ENCODE peak calls at places on chromosomes 4 and X, in nine cellular contexts. H is adrenal gland, E is BJ, C is PC-9, N is fibroblast of lung, R is uterus, L is astrocyte, Z is lung, G is GM06990. V is an unnamed sample. For H3K27me3, the result is how much of the 10 kb centered on the place peaks cover.

GRCh38 chrX:72030431-72030830 is 101.3 kb downstream of the RTL5 start:
- DNase-seq in C (no peak), Z (no peak), N (no peak), H (no peak), G (no peak), L (no peak), R (no peak), E (no peak), V (no peak)

GRCh38 chr4:71262161-71262560 is 76.7 kb upstream of the SLC4A4 start:
- DNase-seq in L (peak), N (peak), E (peak), G (no peak), R (no peak), Z (no peak), H (no peak), C (no peak), V (no peak)

GRCh38 chr4:185144601-185145240 is 1.7 kb downstream of the SLC25A4 start:
- DNase-seq in H (no peak), G (peak), N (no peak), Z (no peak), E (no peak), C (no peak), R (no peak), L (no peak), V (no peak)

GRCh38 chr4:165383757-165384156 is 4.9 kb downstream of the CPE start:
- DNase-seq in Z (no peak), N (peak), L (peak), G (no peak), H (no peak), C (no peak), R (no peak), E (no peak), V (no peak)

GRCh38 chr4:26780524-26780923 is 80.1 kb upstream of the STIM2 start:
- DNase-seq in H (no peak), L (no peak), N (peak), Z (no peak), E (no peak), G (peak), C (no peak), R (no peak), V (no peak)

GRCh38 chr4:85677286-85677685 is 202.3 kb downstream of the ARHGAP24 start:
- DNase-seq in G (no peak), H (no peak), R (no peak), Z (no peak), N (peak), C (no peak), L (peak), E (no peak), V (no peak)

GRCh38 chrX:12972239-12972638 is 2.7 kb upstream of the TMSB4X start:
- DNase-seq in H (no peak), E (no peak), Z (no peak), L (no peak), N (no peak), C (no peak), R (no peak), G (no peak), V (no peak)

GRCh38 chrX:109578916-109579315 is 42.3 kb downstream of the NXT2 start:
- DNase-seq in E (no peak), G (no peak), C (no peak), N (no peak), Z (no peak), H (no peak), L (no peak), R (no peak), V (no peak)

GRCh38 chr4:149164282-149164681 is 651.4 kb downstream of the IQCM start:
- DNase-seq in L (peak), H (no peak), E (peak), C (no peak), G (no peak), R (no peak), N (peak), Z (no peak), V (peak)

GRCh38 chrX:84320606-84321005 is 132.6 kb upstream of the RPS6KA6 start:
- DNase-seq in R (no peak), E (no peak), N (no peak), C (no peak), L (peak), G (no peak), Z (no peak), H (no peak), V (no peak)

GRCh38 chr4:42172391-42172790 is 19.9 kb upstream of the BEND4 start:
- DNase-seq in Z (no peak), R (no peak), L (no peak), G (no peak), N (no peak), H (no peak), C (no peak), E (no peak), V (no peak)

GRCh38 chr4:183507928-183508327 is 3.1 kb downstream of the ING2 start:
- DNase-seq in H (no peak), C (no peak), Z (no peak), E (no peak), L (no peak), R (no peak), G (no peak), N (no peak), V (no peak)

GRCh38 chr4:9867746-9868425 is 86.5 kb downstream of the DRD5 start:
- DNase-seq in N (no peak), H (no peak), Z (no peak), L (no peak), R (no peak), C (no peak), G (no peak), E (no peak), V (no peak)

GRCh38 chr4:184416913-184417734 is 57.2 kb downstream of the IRF2 start:
- DNase-seq in G (no peak), N (peak), R (no peak), E (no peak), C (no peak), Z (no peak), L (no peak), H (no peak), V (no peak)

GRCh38 chr4:149702414-149703108 is 113.1 kb downstream of the IQCM start:
- DNase-seq in L (no peak), Z (no peak), G (no peak), N (no peak), H (no peak), C (no peak), R (no peak), E (no peak), V (no peak)

GRCh38 chr4:1031956-1032795 is 20.8 kb downstream of the FGFRL1 start:
- DNase-seq in E (no peak), Z (no peak), G (no peak), H (no peak), L (no peak), R (no peak), N (no peak), C (no peak), V (peak)

GRCh38 chrX:39886282-39886681 is 211.5 kb downstream of the BCOR start:
- DNase-seq in E (no peak), L (no peak), G (no peak), R (no peak), Z (no peak), H (peak), C (no peak), N (no peak), V (no peak)

GRCh38 chr4:150316332-150317205 is 238.3 kb downstream of the DCLK2 start:
- DNase-seq in N (peak), C (no peak), E (no peak), H (no peak), R (no peak), Z (no peak), G (no peak), L (no peak), V (no peak)

GRCh38 chrX:143378851-143379250 is 138.4 kb downstream of the SPANXN3 start:
- DNase-seq in G (no peak), Z (no peak), H (no peak), R (no peak), C (no peak), E (no peak), L (no peak), N (no peak), V (no peak)

GRCh38 chrX:13828392-13828791 is 11.5 kb upstream of the GPM6B start:
- DNase-seq in N (no peak), R (no peak), G (no peak), C (no peak), H (no peak), E (no peak), L (no peak), Z (no peak), V (peak)

GRCh38 chr4:48813984-48814383 is 16.9 kb upstream of the OCIAD1 start:
- DNase-seq in R (no peak), E (no peak), Z (no peak), H (no peak), N (no peak), C (no peak), L (no peak), G (peak), V (no peak)

GRCh38 chr4:182240161-182241130 is 2.8 kb upstream of the TENM3 start:
- DNase-seq in C (no peak), L (peak), E (peak), G (no peak), N (peak), R (no peak), Z (no peak), H (peak), V (no peak)

GRCh38 chr4:80447493-80447892 is 112.0 kb downstream of the CFAP299 start:
- DNase-seq in N (no peak), R (no peak), G (no peak), H (no peak), C (no peak), Z (no peak), L (no peak), E (no peak), V (no peak)

GRCh38 chrX:39859991-39860861 is 237.5 kb downstream of the BCOR start:
- DNase-seq in C (no peak), G (peak), H (peak), Z (peak), R (peak), N (peak), E (no peak), L (peak), V (peak)

GRCh38 chr4:118703118-118703517 is 17.9 kb downstream of the METTL14 start:
- DNase-seq in C (no peak), N (no peak), L (no peak), E (no peak), H (no peak), R (no peak), Z (no peak), G (no peak), V (no peak)

GRCh38 chrX:22360129-22360528 is 87.4 kb downstream of the CBLL2 start:
- DNase-seq in Z (no peak), C (no peak), H (no peak), L (no peak), G (no peak), E (no peak), N (no peak), R (no peak), V (no peak)

GRCh38 chrX:7711167-7711566 is 131.8 kb upstream of the VCX start:
- DNase-seq in N (no peak), L (no peak), G (no peak), C (no peak), E (no peak), H (no peak), Z (no peak), R (no peak), V (no peak)

GRCh38 chr4:3202836-3203820 is 45.8 kb upstream of the MSANTD1 start:
- DNase-seq in C (no peak), Z (no peak), H (no peak), R (peak), L (no peak), E (no peak), N (peak), G (no peak), V (no peak)

GRCh38 chr4:92387459-92388069 is 83.8 kb downstream of the GRID2 start:
- DNase-seq in R (no peak), G (no peak), C (no peak), L (peak), E (no peak), H (no peak), Z (no peak), N (peak), V (no peak)

GRCh38 chr4:140497776-140498636 is at the start of gene MGAT4D:
- DNase-seq in L (no peak), H (no peak), C (no peak), N (no peak), E (no peak), R (no peak), G (no peak), Z (no peak), V (peak)
- H3K4me3 ChIP-seq in L (peak), H (no peak), C (no peak), N (no peak), E (no peak), R (no peak), G (no peak), Z (no peak), V (no peak)

GRCh38 chr4:24456431-24456830 is 127.9 kb downstream of the DHX15 start:
- DNase-seq in L (peak), R (no peak), Z (no peak), H (no peak), G (no peak), N (no peak), E (no peak), C (no peak), V (no peak)
- H3K27me3 ChIP-seq in L (under half), R (under half), Z (under half), H (under half), G (under half), N (under half), E (under half), C (under half), V (under half)

GRCh38 chr4:99818661-99819060 is 2.0 kb downstream of the DAPP1 start:
- DNase-seq in R (no peak), L (no peak), N (no peak), C (no peak), E (no peak), Z (no peak), H (no peak), G (no peak), V (no peak)
- H3K4me3 ChIP-seq in R (no peak), L (no peak), N (no peak), C (peak), E (no peak), Z (no peak), H (no peak), G (peak), V (no peak)

GRCh38 chr4:74933562-74934015 is 673 bp downstream of the PARM1 start:
- DNase-seq in R (peak), H (peak), E (no peak), C (peak), N (peak), Z (peak), G (no peak), L (no peak), V (no peak)

GRCh38 chr4:74932010-74932409 is 906 bp upstream of the PARM1 start:
- DNase-seq in L (no peak), C (no peak), E (no peak), G (no peak), Z (no peak), N (no peak), H (no peak), R (no peak), V (no peak)

GRCh38 chr4:74932832-74933561 is at the start of gene PARM1:
- DNase-seq in Z (peak), R (peak), E (peak), L (peak), N (peak), C (peak), H (peak), G (peak), V (peak)

GRCh38 chr4:74934016-74934821 is 1.3 kb downstream of the PARM1 start:
- DNase-seq in Z (peak), G (peak), H (peak), C (peak), N (peak), L (peak), R (peak), E (no peak), V (peak)

DNA sequence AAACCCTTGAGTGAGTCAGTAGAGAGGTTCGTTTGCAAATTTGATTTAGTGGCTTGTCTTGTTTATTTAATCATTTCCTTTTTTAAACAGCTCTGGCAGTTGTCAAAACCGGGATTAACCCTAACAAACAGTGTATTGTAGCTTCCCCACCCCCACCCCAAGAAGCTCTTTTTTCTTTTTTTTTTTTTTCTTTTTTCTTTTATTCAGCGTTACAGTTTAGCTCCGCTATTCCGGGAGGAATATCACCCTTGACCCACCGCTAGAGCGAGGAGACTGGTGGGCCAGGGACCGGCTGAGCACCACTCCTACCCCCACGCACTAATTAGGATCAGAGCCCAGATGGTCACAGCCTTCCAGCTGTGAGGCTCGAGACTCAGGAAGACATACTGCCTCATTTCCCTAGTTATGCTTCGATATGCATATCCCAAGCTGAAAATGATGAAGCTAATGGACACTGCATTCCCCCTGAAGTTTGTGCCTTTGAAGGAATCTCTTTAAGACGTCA is 2.0 kb downstream of the PARM1 start:
- DNase-seq in L (no peak), C (no peak), N (no peak), E (no peak), Z (no peak), G (no peak), H (peak), R (peak), V (no peak)
- H3K27me3 ChIP-seq in L (under half), C (under half), N (under half), E (under half), Z (under half), G (under half), H (under half), R (under half), V (under half)

DNA sequence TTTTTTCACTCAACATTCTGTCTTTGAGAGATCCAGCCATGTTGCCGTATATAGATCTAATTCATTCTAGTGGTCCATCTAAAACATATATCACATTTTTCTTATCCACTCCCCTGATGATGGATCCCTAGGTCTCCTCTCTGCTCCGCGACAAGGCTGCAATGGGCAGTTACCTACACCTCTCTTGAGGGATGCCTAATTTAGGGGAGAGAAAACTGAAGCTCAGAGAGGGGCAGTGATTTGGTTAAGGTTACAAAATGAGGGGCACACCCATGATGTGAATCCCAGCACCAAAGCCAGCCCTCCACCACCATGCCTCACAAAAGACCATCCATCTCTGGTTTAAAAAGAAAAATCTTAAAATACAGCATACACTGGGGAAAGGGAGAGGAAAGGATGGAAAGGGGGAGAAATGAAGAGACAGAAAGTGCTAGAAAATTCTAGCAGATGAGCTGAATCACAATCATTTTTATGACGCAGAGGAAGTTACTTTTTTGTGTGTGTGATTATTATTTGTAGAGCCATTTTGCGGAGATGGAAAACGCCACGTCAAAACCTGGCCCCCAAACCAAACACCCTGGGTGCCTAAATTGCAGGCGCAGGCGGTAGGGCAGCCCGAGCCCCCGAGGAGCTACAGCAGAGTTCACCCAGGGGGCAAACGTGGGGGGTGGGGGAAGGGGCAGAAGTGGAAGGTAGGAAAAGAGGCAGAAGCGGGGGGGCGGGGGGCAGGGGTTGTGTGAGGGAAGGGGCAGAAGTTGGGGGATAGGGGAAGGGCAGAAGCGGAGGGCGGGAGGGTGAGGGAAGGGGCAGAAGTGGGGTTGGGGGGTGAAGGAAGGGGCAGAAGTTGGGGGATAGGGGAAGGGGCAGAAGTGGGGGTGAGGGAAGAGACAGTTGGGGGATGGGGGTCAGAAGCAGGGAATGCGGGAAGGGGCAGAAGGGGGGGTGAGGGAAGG is 1.3 kb upstream of the TSPYL2 start:
- DNase-seq in H (no peak), G (no peak), C (no peak), R (no peak), L (peak), N (peak), Z (no peak), E (no peak), V (no peak)
- H3K4me3 ChIP-seq in H (no peak), G (peak), C (no peak), R (peak), L (no peak), N (no peak), Z (no peak), E (peak), V (peak)

DNA sequence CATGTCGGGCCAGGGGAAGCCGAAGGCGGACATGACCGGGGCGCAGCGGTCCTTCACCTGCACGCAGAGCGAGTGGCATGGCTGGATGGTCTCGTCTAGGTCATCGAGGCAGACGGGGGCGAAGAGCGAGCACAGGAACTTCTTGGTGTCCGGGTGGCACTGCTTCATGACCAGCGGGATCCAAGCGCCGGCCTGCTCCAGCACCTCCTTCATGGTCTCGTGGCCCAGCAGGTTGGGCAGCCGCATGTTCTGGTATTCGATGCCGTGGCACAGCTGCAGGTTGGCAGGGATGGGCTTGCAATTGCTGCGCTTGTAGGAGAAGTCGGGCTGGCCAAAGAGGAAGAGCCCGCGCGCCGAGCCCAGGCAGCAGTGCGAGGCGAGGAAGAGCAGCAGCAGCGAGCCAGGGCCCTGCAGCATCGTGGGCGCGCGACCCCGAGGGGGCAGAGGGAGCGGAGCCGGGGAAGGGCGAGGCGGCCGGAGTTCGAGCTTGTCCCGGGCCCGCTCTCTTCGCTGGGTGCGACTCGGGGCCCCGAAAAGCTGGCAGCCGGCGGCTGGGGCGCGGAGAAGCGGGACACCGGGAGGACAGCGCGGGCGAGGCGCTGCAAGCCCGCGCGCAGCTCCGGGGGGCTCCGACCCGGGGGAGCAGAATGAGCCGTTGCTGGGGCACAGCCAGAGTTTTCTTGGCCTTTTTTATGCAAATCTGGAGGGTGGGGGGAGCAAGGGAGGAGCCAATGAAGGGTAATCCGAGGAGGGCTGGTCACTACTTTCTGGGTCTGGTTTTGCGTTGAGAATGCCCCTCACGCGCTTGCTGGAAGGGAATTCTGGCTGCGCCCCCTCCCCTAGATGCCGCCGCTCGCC is at the start of gene SFRP2:
- DNase-seq in C (no peak), N (no peak), Z (no peak), L (no peak), E (no peak), H (no peak), G (no peak), R (no peak), V (no peak)
- H3K27me3 ChIP-seq in C (under half), N (under half), Z (under half), L (half or more), E (under half), H (half or more), G (under half), R (under half), V (under half)

GRCh38 chr4:176236909-176237308 is 32.1 kb downstream of the ASB5 start:
- DNase-seq in G (no peak), N (peak), L (peak), Z (no peak), R (no peak), H (no peak), C (no peak), E (no peak), V (no peak)
- H3K4me3 ChIP-seq in G (no peak), N (no peak), L (no peak), Z (no peak), R (no peak), H (no peak), C (no peak), E (no peak), V (no peak)

GRCh38 chr4:54093609-54094240 is 6.2 kb upstream of the GSX2 start:
- DNase-seq in R (no peak), G (no peak), H (no peak), N (no peak), E (no peak), Z (no peak), L (no peak), C (no peak), V (no peak)
- H3K27me3 ChIP-seq in R (under half), G (under half), H (under half), N (under half), E (under half), Z (under half), L (half or more), C (under half), V (under half)